ENCODE peak calls at places on chromosomes 1 and 21, in seven cellular contexts. One of them, this sample, is unnamed.

GRCh38 chr21:16533692-16534407 is 804.1 kb downstream of the USP25 start:
- DNase-seq in NCI-H345: no peak
- DNase-seq in stimulated activated CD4-positive, alpha-beta T cell treated with anti-CD3 and anti-CD28 coated beads, TNF-alpha, amount 100 ng/mL, for 1 hour: no peak
- DNase-seq in progenitor cell of endocrine pancreas: no peak
- DNase-seq in ACHN: no peak
- DNase-seq in stimulated activated CD8-positive, alpha-beta memory T cell treated with anti-CD3 and anti-CD28 coated beads, Interleukin-7, amount 100 ng/mL, for 1 hour: no peak
- DNase-seq in left colon: no peak
- DNase-seq in this sample: no peak

GRCh38 chr21:42188663-42189062 is 30.3 kb upstream of the ABCG1 start:
- DNase-seq in NCI-H345: no peak
- DNase-seq in stimulated activated CD4-positive, alpha-beta T cell treated with anti-CD3 and anti-CD28 coated beads, TNF-alpha, amount 100 ng/mL, for 1 hour: no peak
- DNase-seq in progenitor cell of endocrine pancreas: no peak
- DNase-seq in ACHN: no peak
- DNase-seq in stimulated activated CD8-positive, alpha-beta memory T cell treated with anti-CD3 and anti-CD28 coated beads, Interleukin-7, amount 100 ng/mL, for 1 hour: no peak
- DNase-seq in left colon: no peak
- DNase-seq in this sample: no peak

GRCh38 chr1:227894306-227894721 is 53.4 kb downstream of the WNT9A start:
- DNase-seq in NCI-H345: no peak
- DNase-seq in stimulated activated CD4-positive, alpha-beta T cell treated with anti-CD3 and anti-CD28 coated beads, TNF-alpha, amount 100 ng/mL, for 1 hour: no peak
- DNase-seq in progenitor cell of endocrine pancreas: no peak
- DNase-seq in ACHN: no peak
- DNase-seq in stimulated activated CD8-positive, alpha-beta memory T cell treated with anti-CD3 and anti-CD28 coated beads, Interleukin-7, amount 100 ng/mL, for 1 hour: no peak
- DNase-seq in left colon: no peak
- DNase-seq in this sample: no peak

GRCh38 chr1:244049142-244049968 is 1.7 kb upstream of the ZBTB18 start:
- DNase-seq in NCI-H345: peak; percentile 40
- DNase-seq in stimulated activated CD4-positive, alpha-beta T cell treated with anti-CD3 and anti-CD28 coated beads, TNF-alpha, amount 100 ng/mL, for 1 hour: peak; percentile 22
- DNase-seq in progenitor cell of endocrine pancreas: peak; percentile 47
- DNase-seq in ACHN: peak; percentile 22
- DNase-seq in stimulated activated CD8-positive, alpha-beta memory T cell treated with anti-CD3 and anti-CD28 coated beads, Interleukin-7, amount 100 ng/mL, for 1 hour: no peak
- DNase-seq in left colon: peak; percentile 66
- DNase-seq in this sample: peak; percentile 36

GRCh38 chr1:239112536-239112935 is 273.8 kb upstream of the CHRM3 start:
- DNase-seq in NCI-H345: no peak
- DNase-seq in stimulated activated CD4-positive, alpha-beta T cell treated with anti-CD3 and anti-CD28 coated beads, TNF-alpha, amount 100 ng/mL, for 1 hour: no peak
- DNase-seq in progenitor cell of endocrine pancreas: no peak
- DNase-seq in ACHN: no peak
- DNase-seq in stimulated activated CD8-positive, alpha-beta memory T cell treated with anti-CD3 and anti-CD28 coated beads, Interleukin-7, amount 100 ng/mL, for 1 hour: no peak
- DNase-seq in left colon: no peak
- DNase-seq in this sample: no peak

GRCh38 chr1:64823691-64824476 is 79.0 kb downstream of the RAVER2 start:
- DNase-seq in NCI-H345: peak; percentile 85
- DNase-seq in stimulated activated CD4-positive, alpha-beta T cell treated with anti-CD3 and anti-CD28 coated beads, TNF-alpha, amount 100 ng/mL, for 1 hour: peak; percentile 28
- DNase-seq in progenitor cell of endocrine pancreas: peak; percentile 43
- DNase-seq in ACHN: peak; percentile 63
- DNase-seq in stimulated activated CD8-positive, alpha-beta memory T cell treated with anti-CD3 and anti-CD28 coated beads, Interleukin-7, amount 100 ng/mL, for 1 hour: peak; percentile 19
- DNase-seq in left colon: peak; percentile 77
- DNase-seq in this sample: peak; percentile 35

GRCh38 chr1:226549094-226549936 is 751 bp downstream of the STUM start:
- DNase-seq in NCI-H345: no peak
- DNase-seq in stimulated activated CD4-positive, alpha-beta T cell treated with anti-CD3 and anti-CD28 coated beads, TNF-alpha, amount 100 ng/mL, for 1 hour: no peak
- DNase-seq in progenitor cell of endocrine pancreas: no peak
- DNase-seq in ACHN: no peak
- DNase-seq in stimulated activated CD8-positive, alpha-beta memory T cell treated with anti-CD3 and anti-CD28 coated beads, Interleukin-7, amount 100 ng/mL, for 1 hour: no peak
- DNase-seq in left colon: peak; percentile 25
- DNase-seq in this sample: no peak

GRCh38 chr1:64878931-64879710 is 87.2 kb downstream of the JAK1 start:
- DNase-seq in NCI-H345: no peak
- DNase-seq in stimulated activated CD4-positive, alpha-beta T cell treated with anti-CD3 and anti-CD28 coated beads, TNF-alpha, amount 100 ng/mL, for 1 hour: no peak
- DNase-seq in progenitor cell of endocrine pancreas: no peak
- DNase-seq in ACHN: no peak
- DNase-seq in stimulated activated CD8-positive, alpha-beta memory T cell treated with anti-CD3 and anti-CD28 coated beads, Interleukin-7, amount 100 ng/mL, for 1 hour: no peak
- DNase-seq in left colon: no peak
- DNase-seq in this sample: no peak

GRCh38 chr1:198623920-198624647 is 14.8 kb upstream of the PTPRC start:
- DNase-seq in NCI-H345: no peak
- DNase-seq in stimulated activated CD4-positive, alpha-beta T cell treated with anti-CD3 and anti-CD28 coated beads, TNF-alpha, amount 100 ng/mL, for 1 hour: no peak
- DNase-seq in progenitor cell of endocrine pancreas: no peak
- DNase-seq in ACHN: no peak
- DNase-seq in stimulated activated CD8-positive, alpha-beta memory T cell treated with anti-CD3 and anti-CD28 coated beads, Interleukin-7, amount 100 ng/mL, for 1 hour: no peak
- DNase-seq in left colon: no peak
- DNase-seq in this sample: no peak

GRCh38 chr1:3925762-3926161 is 25.7 kb upstream of the C1orf174 start:
- DNase-seq in NCI-H345: no peak
- DNase-seq in stimulated activated CD4-positive, alpha-beta T cell treated with anti-CD3 and anti-CD28 coated beads, TNF-alpha, amount 100 ng/mL, for 1 hour: no peak
- DNase-seq in progenitor cell of endocrine pancreas: no peak
- DNase-seq in ACHN: no peak
- DNase-seq in stimulated activated CD8-positive, alpha-beta memory T cell treated with anti-CD3 and anti-CD28 coated beads, Interleukin-7, amount 100 ng/mL, for 1 hour: no peak
- DNase-seq in left colon: no peak
- DNase-seq in this sample: no peak

This sample was measured in central memory CD8-positive, alpha-beta T cell.